ENCODE peak calls at places on chromosomes 2 and 18, in six cellular contexts. Z, E, V, K, M and X are unnamed samples. For H3K4me1, the result is how much of the 10 kb centered on the place peaks cover.

GRCh38 chr2:19356545-19357382 is 1.7 kb downstream of the OSR1 start:
- DNase-seq in Z (peak), E (no peak), V (no peak), K (peak), M (peak), X (no peak)

GRCh38 chr2:191280834-191281756 is 35.9 kb downstream of the MYO1B start:
- DNase-seq in Z (no peak), E (no peak), V (no peak), K (no peak), M (peak), X (no peak)

GRCh38 chr2:55063713-55064323 is 13.6 kb upstream of the RTN4 start:
- DNase-seq in Z (no peak), E (peak), V (no peak), K (no peak), M (no peak), X (no peak)

GRCh38 chr18:12376718-12377555 is at the start of gene AFG3L2:
- DNase-seq in Z (peak), E (peak), V (peak), K (peak), M (peak), X (peak)

GRCh38 chr18:46402396-46402795 is 254.6 kb downstream of the LOXHD1 start:
- DNase-seq in Z (no peak), E (no peak), V (no peak), K (no peak), M (no peak), X (no peak)

GRCh38 chr18:8329186-8329771 is 280.0 kb upstream of the RAB12 start:
- DNase-seq in Z (no peak), E (no peak), V (no peak), K (no peak), M (no peak), X (no peak)

GRCh38 chr18:74868461-74868860 is 270.8 kb downstream of the ZNF407 start:
- DNase-seq in Z (no peak), E (no peak), V (peak), K (peak), M (no peak), X (no peak)

GRCh38 chr2:118290436-118291004 is 202.2 kb downstream of the INSIG2 start:
- DNase-seq in Z (no peak), E (no peak), V (no peak), K (no peak), M (no peak), X (no peak)

GRCh38 chr18:3713166-3713565 is 263.2 kb downstream of the TGIF1 start:
- DNase-seq in Z (no peak), E (peak), V (no peak), K (no peak), M (no peak), X (no peak)

GRCh38 chr2:42196403-42197267 is 27.5 kb downstream of the EML4 start:
- DNase-seq in Z (no peak), E (peak), V (no peak), K (peak), M (peak), X (peak)
- H3K27ac ChIP-seq in Z (no peak), E (no peak), V (no peak), K (peak), M (peak), X (no peak)

GRCh38 chr18:22173928-22174301 is 4.5 kb downstream of the GATA6 start:
- DNase-seq in Z (no peak), E (no peak), V (no peak), K (peak), M (no peak), X (no peak)

GRCh38 chr18:22172594-22173049 is 3.2 kb downstream of the GATA6 start:
- DNase-seq in Z (no peak), E (no peak), V (no peak), K (no peak), M (no peak), X (no peak)

GRCh38 chr18:22171839-22172582 is 2.6 kb downstream of the GATA6 start:
- DNase-seq in Z (peak), E (no peak), V (no peak), K (no peak), M (no peak), X (no peak)

GRCh38 chr18:22174341-22175148 is 5.2 kb downstream of the GATA6 start:
- DNase-seq in Z (no peak), E (no peak), V (no peak), K (no peak), M (no peak), X (no peak)

GRCh38 chr18:22173221-22173927 is 4.0 kb downstream of the GATA6 start:
- DNase-seq in Z (no peak), E (no peak), V (no peak), K (no peak), M (no peak), X (no peak)
- H3K4me3 ChIP-seq in Z (peak), E (no peak), V (peak), K (no peak), M (no peak), X (peak)

GRCh38 chr2:105747254-105747909 is 2.7 kb downstream of the NCK2 start:
- DNase-seq in Z (no peak), E (no peak), V (no peak), K (no peak), M (no peak), X (no peak)

GRCh38 chr2:105746177-105747080 is 1.7 kb downstream of the NCK2 start:
- DNase-seq in Z (no peak), E (peak), V (peak), K (peak), M (peak), X (no peak)

GRCh38 chr2:105748564-105748963 is 3.9 kb downstream of the NCK2 start:
- DNase-seq in Z (no peak), E (no peak), V (no peak), K (no peak), M (no peak), X (no peak)

GRCh38 chr2:105749583-105750399 is 5.1 kb downstream of the NCK2 start:
- DNase-seq in Z (no peak), E (no peak), V (no peak), K (no peak), M (no peak), X (no peak)

GRCh38 chr2:105747997-105748396 is 3.3 kb downstream of the NCK2 start:
- DNase-seq in Z (no peak), E (no peak), V (no peak), K (no peak), M (no peak), X (no peak)
- H3K4me1 ChIP-seq in Z (under half), E (under half), V (half or more), K (under half), M (under half), X (half or more)

DNA sequence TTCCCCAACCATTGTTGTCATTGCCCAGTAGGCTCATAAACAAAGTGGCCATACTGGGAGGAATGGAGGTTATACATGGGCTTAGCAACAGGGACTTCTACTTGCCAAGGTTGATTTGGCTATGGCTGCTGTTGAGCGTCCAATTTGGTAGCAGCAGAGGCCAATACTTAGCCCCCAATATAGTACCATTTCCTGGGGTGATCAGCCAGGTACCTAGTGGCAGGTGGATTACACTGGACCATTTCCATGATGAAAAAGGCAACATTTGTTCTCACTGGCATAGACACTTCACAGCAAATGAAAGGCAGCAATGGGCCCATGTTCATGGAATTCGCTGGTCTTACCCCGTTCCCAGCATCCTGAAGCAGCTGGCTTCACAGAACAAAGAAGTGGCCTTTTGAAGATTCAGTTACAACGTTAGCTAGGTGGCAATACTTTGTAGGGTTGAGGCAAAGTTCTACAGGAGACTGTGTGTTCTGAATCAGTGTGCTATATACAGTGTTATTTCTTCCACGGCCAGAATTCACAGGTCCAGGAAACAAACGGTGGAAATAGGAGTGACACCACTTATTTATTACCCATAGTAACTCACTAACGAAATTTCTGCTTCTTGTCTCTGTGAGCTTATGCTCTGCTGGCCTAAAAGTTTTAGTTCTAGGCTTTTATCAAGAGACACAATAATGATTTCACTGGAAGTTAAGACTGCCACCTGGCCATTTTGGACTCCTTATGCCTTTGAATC is 37.5 kb downstream of the FBXO11 start:
- DNase-seq in Z (no peak), E (no peak), V (no peak), K (no peak), M (no peak), X (no peak)
- H3K27ac ChIP-seq in Z (no peak), E (no peak), V (peak), K (peak), M (peak), X (no peak)

GRCh38 chr18:21243041-21243431 is 1.0 kb downstream of the GREB1L start:
- DNase-seq in Z (no peak), E (no peak), V (no peak), K (peak), M (no peak), X (no peak)
- H3K4me3 ChIP-seq in Z (peak), E (no peak), V (peak), K (peak), M (no peak), X (peak)

GRCh38 chr18:1013951-1014350 is 109.3 kb downstream of the ADCYAP1 start:
- DNase-seq in Z (no peak), E (no peak), V (no peak), K (no peak), M (no peak), X (no peak)

GRCh38 chr18:1017227-1017626 is 112.6 kb downstream of the ADCYAP1 start:
- DNase-seq in Z (no peak), E (no peak), V (no peak), K (no peak), M (no peak), X (no peak)

GRCh38 chr18:1014496-1014895 is 109.8 kb downstream of the ADCYAP1 start:
- DNase-seq in Z (no peak), E (no peak), V (no peak), K (peak), M (no peak), X (no peak)

GRCh38 chr18:1014951-1015627 is 110.4 kb downstream of the ADCYAP1 start:
- DNase-seq in Z (no peak), E (no peak), V (no peak), K (peak), M (no peak), X (no peak)

GRCh38 chr18:1015777-1016176 is 111.1 kb downstream of the ADCYAP1 start:
- DNase-seq in Z (no peak), E (no peak), V (no peak), K (no peak), M (no peak), X (no peak)
- H3K4me1 ChIP-seq in Z (under half), E (under half), V (under half), K (half or more), M (under half), X (under half)

GRCh38 chr2:15383695-15384350 is 177.3 kb downstream of the NBAS start:
- DNase-seq in Z (no peak), E (no peak), V (no peak), K (no peak), M (peak), X (no peak)

GRCh38 chr2:15385184-15385583 is 175.9 kb downstream of the NBAS start:
- DNase-seq in Z (no peak), E (no peak), V (no peak), K (no peak), M (peak), X (no peak)

GRCh38 chr2:15388406-15389325 is 172.5 kb downstream of the NBAS start:
- DNase-seq in Z (no peak), E (no peak), V (no peak), K (no peak), M (no peak), X (no peak)

GRCh38 chr2:15391771-15392170 is 169.4 kb downstream of the NBAS start:
- DNase-seq in Z (no peak), E (no peak), V (no peak), K (no peak), M (no peak), X (no peak)

DNA sequence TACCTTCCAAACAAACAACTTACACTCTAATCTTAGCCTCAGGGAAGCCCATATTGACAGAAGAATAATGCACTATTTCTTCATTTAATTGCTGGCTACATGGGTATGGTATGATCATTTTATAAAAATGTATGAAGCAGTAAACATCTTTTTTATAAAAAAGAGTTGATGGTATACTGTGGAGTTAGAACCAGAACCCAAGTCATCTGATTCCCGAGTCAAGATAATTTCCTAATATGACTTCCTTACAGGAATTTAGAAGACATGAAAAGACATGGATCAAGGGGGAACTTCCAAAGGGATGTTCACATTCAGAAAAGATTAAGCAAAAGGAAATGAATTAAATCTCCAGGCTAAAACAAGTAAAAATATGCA is 171.8 kb downstream of the NBAS start:
- DNase-seq in Z (no peak), E (no peak), V (no peak), K (no peak), M (no peak), X (no peak)
- H3K27ac ChIP-seq in Z (no peak), E (no peak), V (no peak), K (no peak), M (no peak), X (no peak)

GRCh38 chr2:58239243-58239642 is 1.9 kb downstream of the FANCL start:
- DNase-seq in Z (no peak), E (no peak), V (no peak), K (no peak), M (no peak), X (no peak)
- H3K4me3 ChIP-seq in Z (no peak), E (peak), V (no peak), K (peak), M (no peak), X (no peak)

GRCh38 chr2:42084231-42084671 is 36.4 kb downstream of the PKDCC start:
- DNase-seq in Z (no peak), E (no peak), V (peak), K (no peak), M (no peak), X (no peak)
- H3K4me1 ChIP-seq in Z (under half), E (under half), V (under half), K (under half), M (under half), X (under half)

GRCh38 chr2:238170386-238171071 is 11.8 kb downstream of the ERFE start:
- DNase-seq in Z (peak), E (no peak), V (peak), K (no peak), M (peak), X (no peak)

GRCh38 chr2:238171575-238172187 is 12.9 kb downstream of the ERFE start:
- DNase-seq in Z (no peak), E (no peak), V (no peak), K (no peak), M (no peak), X (no peak)

GRCh38 chr2:238168196-238168815 is 9.5 kb downstream of the ERFE start:
- DNase-seq in Z (no peak), E (no peak), V (no peak), K (no peak), M (peak), X (no peak)

GRCh38 chr2:238169021-238169707 is 10.4 kb downstream of the ERFE start:
- DNase-seq in Z (no peak), E (no peak), V (peak), K (no peak), M (peak), X (peak)

GRCh38 chr2:238169708-238170251 is 11.0 kb downstream of the ERFE start:
- DNase-seq in Z (no peak), E (peak), V (no peak), K (no peak), M (peak), X (peak)
- H3K27ac ChIP-seq in Z (peak), E (peak), V (peak), K (no peak), M (peak), X (peak)